ENCODE peak calls at places on chromosomes 16 and 17, in four cellular contexts. T, Y, E and V are unnamed samples.

GRCh38 chr17:13931111-13931526 is 138.2 kb upstream of the COX10 start:
- DNase-seq in Y (no peak), E (no peak), T (peak), V (peak)

GRCh38 chr17:36144981-36145729 is 31.3 kb downstream of the TBC1D3B start:
- DNase-seq in Y (no peak), E (no peak), T (no peak), V (no peak)

GRCh38 chr17:40952675-40953074 is 14.1 kb downstream of the KRT39 start:
- DNase-seq in E (no peak), Y (peak), T (peak), V (no peak)

GRCh38 chr17:55177914-55178217 is 86.9 kb upstream of the HLF start:
- DNase-seq in E (no peak), T (no peak), Y (no peak), V (no peak)

GRCh38 chr16:17173134-17173729 is 297.5 kb downstream of the XYLT1 start:
- DNase-seq in T (peak), E (no peak), Y (peak), V (no peak)

GRCh38 chr16:79510879-79511278 is 89.7 kb downstream of the MAF start:
- DNase-seq in E (no peak), Y (no peak), T (no peak), V (no peak)

GRCh38 chr17:40490289-40490853 is 11.1 kb downstream of the TNS4 start:
- DNase-seq in E (no peak), Y (peak), T (peak), V (no peak)

GRCh38 chr17:82266142-82266541 is 7.4 kb downstream of the CSNK1D start:
- DNase-seq in Y (no peak), T (no peak), E (no peak), V (no peak)

GRCh38 chr17:11369570-11369969 is 128.6 kb downstream of the SHISA6 start:
- DNase-seq in T (no peak), Y (no peak), E (no peak), V (no peak)

GRCh38 chr16:66487580-66488235 is 60.6 kb downstream of the BEAN1 start:
- DNase-seq in T (no peak), E (no peak), Y (no peak), V (no peak)

GRCh38 chr16:85544668-85545067 is 68.5 kb upstream of the GSE1 start:
- DNase-seq in E (no peak), T (no peak), Y (no peak), V (no peak)

GRCh38 chr16:58306327-58306726 is 11.5 kb upstream of the PRSS54 start:
- DNase-seq in T (peak), E (peak), Y (no peak), V (no peak)

GRCh38 chr17:49984283-49984682 is 10.7 kb downstream of the DLX3 start:
- DNase-seq in Y (peak), E (no peak), T (no peak), V (no peak)

GRCh38 chr17:78944956-78945355 is 19.8 kb upstream of the TIMP2 start:
- DNase-seq in T (no peak), E (no peak), Y (no peak), V (no peak)

GRCh38 chr16:84562174-84562815 is 55.6 kb downstream of the COTL1 start:
- DNase-seq in Y (no peak), E (no peak), T (no peak), V (peak)

GRCh38 chr16:72372646-72373045 is 200.7 kb upstream of the PMFBP1 start:
- DNase-seq in Y (no peak), T (peak), E (no peak), V (no peak)

GRCh38 chr17:81701288-81702071 is 1.7 kb upstream of the MRPL12 start:
- DNase-seq in T (no peak), Y (peak), E (no peak), V (no peak)

GRCh38 chr17:59893617-59894100 is 738 bp downstream of the RPS6KB1 start:
- DNase-seq in E (no peak), T (peak), Y (peak), V (peak)

GRCh38 chr16:8937803-8938202 is 25.9 kb downstream of the USP7 start:
- DNase-seq in E (no peak), T (no peak), Y (no peak), V (no peak)

GRCh38 chr17:41464173-41464572 is 3.0 kb downstream of the KRT32 start:
- DNase-seq in T (no peak), Y (no peak), E (no peak), V (no peak)